ENCODE peak calls at places on chromosomes 12 and 14, in nine cellular contexts. K, L, C, B, G, N, R, V and I are unnamed samples.

GRCh38 chr12:112294793-112295192 is 87.4 kb downstream of the HECTD4 start:
- DNase-seq in K (no peak), L (no peak), R (no peak), G (peak; percentile 44), C (no peak), V (peak; percentile 21), N (no peak), B (peak; percentile 51), I (no peak)

GRCh38 chr12:124603910-124604775 is 36.7 kb upstream of the NCOR2 start:
- DNase-seq in V (no peak), L (no peak), C (no peak), N (no peak), K (no peak), B (no peak), G (peak; percentile 50), R (no peak), I (no peak)

GRCh38 chr12:902581-902980 is 46.9 kb downstream of the RAD52 start:
- DNase-seq in C (no peak), K (no peak), V (no peak), L (no peak), B (no peak), R (no peak), G (no peak), N (no peak), I (no peak)

GRCh38 chr14:22844221-22845102 is 8.1 kb downstream of the MMP14 start:
- DNase-seq in K (no peak), G (no peak), C (no peak), L (no peak), R (no peak), N (no peak), B (no peak), V (no peak), I (no peak)

GRCh38 chr14:75046899-75047298 is 4.4 kb downstream of the MLH3 start:
- DNase-seq in B (peak; percentile 45), C (no peak), N (no peak), L (no peak), R (no peak), V (no peak), K (no peak), G (no peak), I (no peak)

GRCh38 chr12:46608431-46609280 is 217.1 kb downstream of the SLC38A4 start:
- DNase-seq in B (peak; percentile 76), V (no peak), G (no peak), R (no peak), N (no peak), L (peak; percentile 80), C (no peak), K (no peak), I (no peak)

GRCh38 chr12:105228966-105229365 is 7.0 kb downstream of the APPL2 start:
- DNase-seq in R (no peak), V (no peak), L (no peak), N (no peak), C (no peak), B (no peak), G (no peak), K (no peak), I (no peak)

GRCh38 chr14:94123296-94123695 is 6.1 kb downstream of the IFI27L2 start:
- DNase-seq in B (no peak), N (peak; percentile 13), C (no peak), R (no peak), V (peak; percentile 4), G (no peak), L (no peak), K (no peak), I (no peak)

GRCh38 chr14:93114713-93115068 is 1.0 kb downstream of the ITPK1 start:
- DNase-seq in C (no peak), R (no peak), B (no peak), L (no peak), V (no peak), G (no peak), N (no peak), K (no peak), I (no peak)

GRCh38 chr14:93116676-93117200 is 1.0 kb upstream of the ITPK1 start:
- DNase-seq in K (no peak), C (no peak), L (no peak), V (no peak), R (no peak), B (no peak), N (no peak), G (no peak), I (no peak)

GRCh38 chr14:93115069-93115919 is 431 bp downstream of the ITPK1 start:
- DNase-seq in C (peak; percentile 94), R (peak; percentile 59), K (peak; percentile 59), B (peak; percentile 78), N (peak; percentile 92), L (no peak), G (peak; percentile 80), V (peak; percentile 89), I (no peak)

GRCh38 chr14:93114068-93114710 is 1.5 kb downstream of the ITPK1 start:
- DNase-seq in C (peak; percentile 16), B (no peak), V (no peak), G (no peak), K (no peak), L (no peak), R (no peak), N (peak; percentile 52), I (no peak)

DNA sequence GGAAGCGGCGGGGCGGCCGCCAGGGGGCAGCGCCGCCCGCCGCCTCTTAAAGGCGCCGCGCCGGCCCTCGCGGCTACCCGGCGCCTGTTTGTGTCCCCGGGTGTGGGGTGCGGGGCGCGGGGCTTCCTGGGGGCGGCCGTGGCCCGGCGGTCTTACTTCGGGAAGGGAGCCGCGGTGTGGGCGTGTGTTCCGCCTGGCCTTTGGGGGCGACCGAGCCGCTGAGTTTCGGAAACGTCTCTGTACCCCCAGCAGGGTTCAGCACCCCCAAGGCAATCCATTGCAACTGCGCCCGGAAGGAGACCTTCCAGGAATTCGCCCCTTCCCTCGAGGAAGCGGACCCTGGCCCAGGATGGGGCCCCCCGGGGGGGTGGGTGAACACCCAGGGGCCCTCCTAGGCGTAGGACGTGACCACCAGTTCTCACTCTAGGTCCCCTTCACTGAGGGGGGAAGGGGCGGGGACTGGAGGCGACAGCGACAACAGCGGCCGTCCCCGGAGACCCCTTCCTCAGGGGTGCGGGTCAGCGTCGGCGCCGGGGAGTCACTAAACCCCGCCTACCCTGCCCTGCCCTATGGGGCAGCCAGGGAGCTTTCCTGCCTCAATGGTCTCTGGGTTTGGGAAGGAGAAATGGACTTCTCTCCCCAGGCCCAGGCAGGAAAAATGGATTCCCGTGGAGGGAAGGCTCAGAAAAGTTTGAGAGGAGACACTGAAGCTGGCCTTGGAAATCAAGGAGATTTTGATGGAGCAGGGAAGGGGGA is at the start of gene ITPK1:
- DNase-seq in B (peak; percentile 41), L (no peak), N (peak; percentile 75), R (peak; percentile 49), V (peak; percentile 72), K (no peak), G (peak; percentile 58), C (peak; percentile 80), I (no peak)
- TF ChIP-seq CTCF in B (peak; percentile 61), L (no peak), N (no peak), R (no peak), V (peak; percentile 37), K (peak; percentile 42), G (peak; percentile 81), C (peak; percentile 38), I (no peak)

DNA sequence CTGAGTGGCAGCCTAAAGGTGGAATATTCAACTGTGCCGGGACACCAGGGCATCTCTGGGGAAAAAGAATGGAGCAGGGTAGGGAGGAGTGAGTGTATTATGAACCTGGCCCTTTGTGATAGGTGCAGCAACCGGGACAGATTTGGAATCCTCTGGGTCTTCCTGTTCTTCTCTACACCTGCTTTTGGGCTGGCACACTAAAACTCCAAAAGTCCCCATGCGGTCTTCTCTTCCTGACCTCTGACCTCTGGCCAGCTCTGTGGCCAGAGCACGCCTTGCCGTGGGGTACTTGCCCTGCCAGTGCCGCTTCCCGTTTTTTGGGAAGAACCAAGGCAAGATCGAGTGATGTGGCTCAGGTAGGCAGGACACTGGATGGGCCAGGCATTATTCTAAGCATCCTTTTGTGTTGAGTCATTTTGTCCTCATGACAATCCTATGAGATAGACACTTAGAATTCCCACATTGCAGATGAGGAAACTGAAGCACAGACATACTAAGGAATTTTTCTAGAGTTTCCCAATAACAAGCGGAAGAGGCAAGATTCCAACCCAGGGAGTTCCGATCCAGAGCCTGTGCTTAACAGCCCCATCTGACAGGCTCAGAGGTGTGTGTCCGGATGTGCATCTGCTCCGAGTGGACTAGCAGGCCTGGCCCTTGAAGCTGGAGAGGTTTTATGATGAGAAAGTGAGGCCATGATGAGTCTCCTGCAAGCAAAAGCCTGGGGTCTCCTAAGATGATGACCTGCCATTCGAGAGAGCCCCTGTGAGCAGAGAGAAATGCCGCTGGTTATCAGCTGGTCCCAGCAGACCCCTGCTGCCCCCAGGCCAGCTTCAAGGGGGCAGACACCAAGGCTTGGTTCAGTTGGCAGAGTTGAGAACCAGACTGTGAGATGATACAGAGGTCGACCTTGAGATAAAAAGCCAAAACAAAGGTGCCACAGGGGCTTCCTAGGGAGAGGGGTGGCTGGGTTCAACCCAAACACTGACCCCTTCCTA is 67.9 kb upstream of the ESRRB start:
- DNase-seq in K (no peak), V (no peak), G (no peak), R (no peak), C (no peak), B (no peak), L (no peak), N (peak; percentile 39), I (no peak)
- H3K4me3 ChIP-seq in K (no peak overlapping the region), V (no peak overlapping the region), G (no peak overlapping the region), R (no peak overlapping the region), C (no peak overlapping the region), B (no peak overlapping the region), L (no peak overlapping the region), N (no peak overlapping the region), I (no peak overlapping the region)

DNA sequence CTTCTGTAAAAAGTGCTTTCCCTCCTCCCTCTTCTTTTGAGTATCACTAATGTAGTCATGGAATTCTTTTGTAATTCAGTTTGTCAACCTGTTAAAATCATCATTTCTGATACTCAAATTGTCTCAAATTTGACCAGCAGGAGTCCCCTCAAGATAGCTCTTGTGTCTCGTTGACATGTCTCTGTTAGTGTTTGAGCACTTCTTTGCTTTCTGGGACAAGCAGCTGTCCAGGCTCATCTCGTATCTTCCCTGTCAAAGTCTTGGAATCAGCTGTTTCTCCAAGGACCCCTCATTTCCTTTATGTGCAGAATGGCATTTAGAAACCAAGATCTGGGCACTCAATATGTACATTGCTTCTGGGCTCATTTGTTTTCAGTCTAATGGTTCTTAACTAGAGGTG is 10.7 kb downstream of the CIPC start:
- DNase-seq in R (no peak), V (no peak), K (no peak), G (no peak), C (no peak), N (no peak), B (no peak), L (no peak), I (no peak)
- TF ChIP-seq CTCF in R (no peak), V (no peak), K (no peak), G (no peak), C (no peak), N (no peak), B (no peak), L (no peak), I (no peak)

DNA sequence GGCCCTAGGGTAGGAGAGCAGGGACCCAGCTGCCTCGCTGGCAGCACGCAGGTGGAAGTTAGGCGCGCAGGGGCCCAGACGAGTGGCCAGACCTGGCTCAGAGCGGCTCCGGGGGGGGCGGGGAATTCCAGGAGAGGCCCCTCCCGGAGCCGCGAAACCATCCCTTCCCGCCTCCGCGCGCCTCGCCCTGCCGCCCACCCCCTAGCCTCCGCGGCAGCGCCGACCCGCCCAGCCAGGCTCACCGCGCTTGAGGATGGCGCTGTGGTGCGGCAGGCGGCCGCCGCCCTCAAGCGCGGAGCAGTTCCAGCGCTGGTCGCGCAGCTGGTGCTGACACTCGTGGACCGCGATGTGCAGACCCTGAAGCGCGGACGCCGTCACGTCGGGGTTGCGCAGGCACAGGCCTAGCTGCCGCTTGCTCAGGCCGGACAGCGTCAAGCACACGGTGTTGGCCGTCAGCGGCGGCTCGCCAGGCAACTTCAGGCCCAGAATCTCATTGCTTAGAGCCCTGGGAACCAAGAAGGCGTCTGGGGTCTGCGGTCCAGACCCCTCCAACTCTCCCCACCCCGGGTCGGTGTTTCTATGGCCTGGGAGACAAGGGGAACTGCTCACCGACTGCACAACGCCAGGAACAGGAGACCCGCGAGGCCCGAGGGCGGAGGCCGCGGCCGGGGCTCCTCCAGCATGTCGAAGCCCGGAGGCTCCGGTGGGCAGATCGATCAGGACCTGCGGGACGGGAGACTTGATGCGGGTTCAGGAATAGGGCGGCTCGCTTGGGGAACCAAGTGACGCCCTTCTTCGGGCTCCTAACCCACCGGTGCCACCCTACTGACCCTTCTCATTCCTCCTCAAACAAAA is 1.5 kb downstream of the WNT10B start:
- DNase-seq in B (no peak), L (no peak), V (no peak), R (no peak), N (peak; percentile 62), C (no peak), G (no peak), K (no peak), I (no peak)
- H3K4me3 ChIP-seq in B (no peak overlapping the region), L (no peak overlapping the region), V (no peak overlapping the region), R (peak overlapping the region; percentile 55), N (peak overlapping the region; percentile 21), C (no peak overlapping the region), G (no peak overlapping the region), K (no peak overlapping the region), I (no peak overlapping the region)